ENCODE peak calls at places on chromosomes 5 and 9, in six cellular contexts. One of them, this sample, is unnamed.

GRCh38 chr9:7094576-7094975 is 336.8 kb downstream of the KDM4C start:
- DNase-seq in MM.1S: no peak
- DNase-seq in H9: no peak
- DNase-seq in IMR-90: no peak
- DNase-seq in endothelial cell: no peak
- DNase-seq in cardiac fibroblast: no peak
- DNase-seq in this sample: no peak

GRCh38 chr5:100900142-100900795 is 2.8 kb downstream of the ST8SIA4 start:
- DNase-seq in MM.1S: peak
- DNase-seq in endothelial cell: peak
- DNase-seq in H9: peak
- DNase-seq in cardiac fibroblast: peak
- DNase-seq in IMR-90: no peak
- DNase-seq in this sample: peak

GRCh38 chr5:146744358-146744757 is 134.2 kb downstream of the PPP2R2B start:
- DNase-seq in MM.1S: no peak
- DNase-seq in cardiac fibroblast: peak
- DNase-seq in H9: no peak
- DNase-seq in IMR-90: peak
- DNase-seq in endothelial cell: peak
- DNase-seq in this sample: no peak

GRCh38 chr5:82340799-82341198 is 62.6 kb upstream of the RPS23 start:
- DNase-seq in IMR-90: no peak
- DNase-seq in cardiac fibroblast: no peak
- DNase-seq in endothelial cell: no peak
- DNase-seq in MM.1S: no peak
- DNase-seq in H9: no peak
- DNase-seq in this sample: no peak

GRCh38 chr9:134326754-134327526 is 685 bp downstream of the RXRA start:
- DNase-seq in endothelial cell: peak
- DNase-seq in IMR-90: peak
- DNase-seq in MM.1S: peak
- DNase-seq in cardiac fibroblast: peak
- DNase-seq in H9: no peak
- DNase-seq in this sample: peak

GRCh38 chr5:134649163-134649916 is 755 bp downstream of the SEC24A start:
- DNase-seq in MM.1S: peak
- DNase-seq in endothelial cell: no peak
- DNase-seq in IMR-90: peak
- DNase-seq in cardiac fibroblast: peak
- DNase-seq in H9: no peak
- DNase-seq in this sample: no peak

GRCh38 chr5:178455480-178455835 is 134.7 kb downstream of the COL23A1 start:
- DNase-seq in cardiac fibroblast: no peak
- DNase-seq in IMR-90: no peak
- DNase-seq in MM.1S: no peak
- DNase-seq in H9: peak
- DNase-seq in endothelial cell: no peak
- DNase-seq in this sample: no peak

GRCh38 chr5:96752341-96753016 is 55.3 kb downstream of the ERAP1 start:
- DNase-seq in IMR-90: peak
- DNase-seq in endothelial cell: peak
- DNase-seq in cardiac fibroblast: peak
- DNase-seq in MM.1S: peak
- DNase-seq in H9: no peak
- DNase-seq in this sample: peak

GRCh38 chr5:10034008-10034407 is 215.7 kb downstream of the ATPSCKMT start:
- DNase-seq in cardiac fibroblast: peak
- DNase-seq in endothelial cell: no peak
- DNase-seq in IMR-90: no peak
- DNase-seq in H9: no peak
- DNase-seq in MM.1S: no peak
- DNase-seq in this sample: no peak

GRCh38 chr5:115586525-115587146 is 15.6 kb downstream of the TICAM2 start:
- DNase-seq in cardiac fibroblast: peak
- DNase-seq in H9: no peak
- DNase-seq in IMR-90: peak
- DNase-seq in MM.1S: peak
- DNase-seq in endothelial cell: no peak
- DNase-seq in this sample: peak

GRCh38 chr9:107740088-107740980 is 250.8 kb upstream of the KLF4 start:
- DNase-seq in cardiac fibroblast: no peak
- DNase-seq in H9: no peak
- DNase-seq in MM.1S: no peak
- DNase-seq in endothelial cell: no peak
- DNase-seq in IMR-90: no peak
- DNase-seq in this sample: no peak

GRCh38 chr9:116288658-116289057 is 135.1 kb downstream of the PAPPA start:
- DNase-seq in MM.1S: no peak
- DNase-seq in endothelial cell: no peak
- DNase-seq in cardiac fibroblast: peak
- DNase-seq in IMR-90: peak
- DNase-seq in H9: no peak
- DNase-seq in this sample: no peak

GRCh38 chr5:114561415-114561814 is 199.5 kb downstream of the KCNN2 start:
- DNase-seq in endothelial cell: no peak
- DNase-seq in MM.1S: no peak
- DNase-seq in IMR-90: no peak
- DNase-seq in H9: no peak
- DNase-seq in cardiac fibroblast: no peak
- DNase-seq in this sample: no peak

GRCh38 chr9:4339783-4340335 is 40.0 kb upstream of the GLIS3 start:
- DNase-seq in MM.1S: no peak
- DNase-seq in H9: no peak
- DNase-seq in cardiac fibroblast: peak
- DNase-seq in IMR-90: peak
- DNase-seq in endothelial cell: no peak
- DNase-seq in this sample: peak

GRCh38 chr5:124745367-124746251 is 830 bp downstream of the ZNF608 start:
- DNase-seq in H9: no peak
- DNase-seq in MM.1S: no peak
- DNase-seq in endothelial cell: no peak
- DNase-seq in IMR-90: peak
- DNase-seq in cardiac fibroblast: peak
- DNase-seq in this sample: no peak

GRCh38 chr5:110896901-110897300 is 158.1 kb downstream of the SLC25A46 start:
- DNase-seq in H9: no peak
- DNase-seq in IMR-90: peak
- DNase-seq in MM.1S: no peak
- DNase-seq in endothelial cell: no peak
- DNase-seq in cardiac fibroblast: peak
- DNase-seq in this sample: no peak

GRCh38 chr5:32854473-32854872 is 143.4 kb downstream of the NPR3 start:
- DNase-seq in MM.1S: no peak
- DNase-seq in endothelial cell: no peak
- DNase-seq in cardiac fibroblast: no peak
- DNase-seq in IMR-90: no peak
- DNase-seq in H9: no peak
- DNase-seq in this sample: no peak

GRCh38 chr5:99025298-99026045 is 96.7 kb upstream of the CHD1 start:
- DNase-seq in IMR-90: no peak
- DNase-seq in H9: no peak
- DNase-seq in endothelial cell: no peak
- DNase-seq in cardiac fibroblast: peak
- DNase-seq in MM.1S: no peak
- DNase-seq in this sample: no peak

GRCh38 chr5:115490601-115491000 is 54.0 kb downstream of the FEM1C start:
- DNase-seq in cardiac fibroblast: no peak
- DNase-seq in endothelial cell: no peak
- DNase-seq in H9: no peak
- DNase-seq in IMR-90: no peak
- DNase-seq in MM.1S: no peak
- DNase-seq in this sample: no peak

GRCh38 chr9:88949425-88949824 is 41.8 kb upstream of the S1PR3 start:
- DNase-seq in endothelial cell: no peak
- DNase-seq in IMR-90: peak
- DNase-seq in MM.1S: no peak
- DNase-seq in cardiac fibroblast: peak
- DNase-seq in H9: no peak
- DNase-seq in this sample: no peak

GRCh38 chr9:127518091-127518856 is 67.0 kb downstream of the LRSAM1 start:
- DNase-seq in cardiac fibroblast: no peak
- DNase-seq in H9: no peak
- DNase-seq in MM.1S: no peak
- DNase-seq in endothelial cell: no peak
- DNase-seq in IMR-90: no peak
- DNase-seq in this sample: no peak

GRCh38 chr9:136333045-136333444 is 5.7 kb downstream of the GPSM1 start:
- DNase-seq in cardiac fibroblast: no peak
- DNase-seq in endothelial cell: no peak
- DNase-seq in H9: no peak
- DNase-seq in IMR-90: no peak
- DNase-seq in MM.1S: no peak
- DNase-seq in this sample: no peak

GRCh38 chr5:140358738-140359310 is 1.2 kb upstream of the SLC4A9 start:
- DNase-seq in cardiac fibroblast: peak
- DNase-seq in MM.1S: no peak
- DNase-seq in endothelial cell: peak
- DNase-seq in H9: peak
- DNase-seq in IMR-90: peak
- DNase-seq in this sample: no peak

GRCh38 chr5:137753227-137753985 is 757 bp downstream of the HNRNPA0 start:
- DNase-seq in MM.1S: peak
- DNase-seq in IMR-90: no peak
- DNase-seq in cardiac fibroblast: no peak
- DNase-seq in H9: no peak
- DNase-seq in endothelial cell: peak
- DNase-seq in this sample: peak

GRCh38 chr9:4080889-4081548 is 218.8 kb downstream of the GLIS3 start:
- DNase-seq in endothelial cell: peak
- DNase-seq in cardiac fibroblast: no peak
- DNase-seq in IMR-90: peak
- DNase-seq in H9: peak
- DNase-seq in MM.1S: no peak
- DNase-seq in this sample: no peak

GRCh38 chr5:158810615-158811014 is 289.1 kb downstream of the EBF1 start:
- DNase-seq in MM.1S: no peak
- DNase-seq in IMR-90: no peak
- DNase-seq in endothelial cell: no peak
- DNase-seq in H9: no peak
- DNase-seq in cardiac fibroblast: no peak
- DNase-seq in this sample: no peak

GRCh38 chr5:103211858-103212500 is 46.6 kb upstream of the MACIR start:
- DNase-seq in MM.1S: peak
- DNase-seq in cardiac fibroblast: peak
- DNase-seq in H9: no peak
- DNase-seq in IMR-90: no peak
- DNase-seq in endothelial cell: no peak
- DNase-seq in this sample: peak

DNA sequence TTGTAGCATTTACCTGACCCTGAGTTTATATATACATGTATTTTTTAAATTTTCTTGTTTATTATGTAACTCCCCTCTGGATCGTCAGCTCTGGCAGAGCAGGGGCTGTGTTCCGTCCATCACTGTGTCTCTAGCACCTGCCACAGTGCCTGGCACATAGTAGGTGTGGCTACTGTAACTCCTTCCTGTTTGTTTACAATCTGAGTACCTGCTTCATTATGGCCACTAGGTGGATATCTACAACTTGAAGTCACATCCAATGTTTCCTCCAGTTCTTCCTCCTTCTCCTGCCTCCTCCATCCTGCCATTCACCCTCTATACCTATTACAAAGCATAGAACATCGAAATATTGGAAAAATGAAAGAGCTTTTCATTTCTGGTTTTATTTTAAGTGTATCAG is 14.2 kb upstream of the PPP1R2B start:
- DNase-seq in H9: peak
- DNase-seq in endothelial cell: no peak
- DNase-seq in IMR-90: no peak
- DNase-seq in cardiac fibroblast: no peak
- DNase-seq in MM.1S: peak
- DNase-seq in this sample: peak
- TF ChIP-seq CTCF in H9: peak
- TF ChIP-seq CTCF in endothelial cell: peak
- TF ChIP-seq CTCF in IMR-90: no peak
- TF ChIP-seq CTCF in cardiac fibroblast: no peak
- TF ChIP-seq CTCF in MM.1S: peak
- TF ChIP-seq CTCF in this sample: no peak

DNA sequence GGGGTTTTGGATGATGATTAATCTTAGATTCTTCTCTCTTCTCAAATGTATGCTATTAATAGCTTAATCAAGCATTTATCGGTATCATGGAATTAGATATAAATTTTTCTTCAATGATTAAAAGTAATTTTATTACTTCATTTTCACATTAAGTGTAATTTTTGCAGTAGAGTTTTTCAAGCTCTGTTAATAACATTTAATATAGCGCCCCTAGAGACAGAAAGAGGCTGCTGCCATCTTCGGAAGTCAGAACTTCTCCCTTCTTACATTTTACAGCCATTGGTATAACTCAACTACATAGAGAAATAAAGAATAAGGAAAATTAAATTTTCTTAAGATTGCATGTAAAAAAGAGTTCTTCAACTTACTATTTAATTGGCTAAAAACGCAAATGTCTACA is 540.3 kb downstream of the GABRG2 start:
- DNase-seq in cardiac fibroblast: peak
- DNase-seq in H9: no peak
- DNase-seq in IMR-90: no peak
- DNase-seq in endothelial cell: no peak
- DNase-seq in MM.1S: no peak
- DNase-seq in this sample: no peak
- TF ChIP-seq CTCF in cardiac fibroblast: no peak
- TF ChIP-seq CTCF in H9: peak
- TF ChIP-seq CTCF in IMR-90: no peak
- TF ChIP-seq CTCF in endothelial cell: peak
- TF ChIP-seq CTCF in MM.1S: peak
- TF ChIP-seq CTCF in this sample: no peak

GRCh38 chr9:14846871-14847311 is 63.3 kb downstream of the FREM1 start:
- DNase-seq in cardiac fibroblast: peak
- DNase-seq in IMR-90: peak
- DNase-seq in MM.1S: peak
- DNase-seq in H9: peak
- DNase-seq in endothelial cell: peak
- DNase-seq in this sample: peak
- TF ChIP-seq CTCF in cardiac fibroblast: peak
- TF ChIP-seq CTCF in IMR-90: peak
- TF ChIP-seq CTCF in MM.1S: peak
- TF ChIP-seq CTCF in H9: peak
- TF ChIP-seq CTCF in endothelial cell: peak
- TF ChIP-seq CTCF in this sample: peak

DNA sequence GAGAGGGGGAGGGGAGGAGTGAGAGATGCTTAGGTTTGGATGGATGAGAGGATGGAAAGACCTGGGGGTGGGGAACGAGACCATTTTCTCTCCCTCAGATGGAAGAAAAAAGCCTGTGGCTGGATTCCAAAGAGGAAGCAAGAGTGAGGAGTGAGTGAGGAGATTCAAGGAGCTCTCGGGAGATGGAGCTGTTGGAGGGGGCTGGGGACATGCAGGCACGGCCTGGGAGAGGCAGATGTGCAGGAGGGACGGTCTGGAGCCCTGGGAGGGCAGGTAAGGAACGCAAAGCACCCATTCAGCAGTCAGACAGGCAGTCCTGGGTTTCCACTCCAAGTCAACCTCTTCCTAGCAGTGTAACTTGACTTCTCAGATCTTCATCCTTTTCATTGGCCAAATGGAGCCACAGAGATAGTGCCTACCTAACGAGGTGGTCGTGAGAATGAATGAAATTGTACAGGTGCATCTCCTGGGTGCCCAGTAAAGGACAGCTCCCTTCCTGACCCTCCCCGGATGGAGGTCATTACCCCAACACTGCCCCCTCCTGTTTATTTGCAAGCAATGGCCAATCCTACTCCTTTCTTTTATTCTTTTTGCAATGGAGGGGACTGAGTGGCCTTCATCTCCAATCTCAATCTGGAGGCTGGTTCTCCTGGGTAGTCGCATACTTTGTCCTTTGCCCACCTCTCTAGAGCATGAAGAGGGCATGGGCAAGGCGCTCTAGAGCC is 52.2 kb downstream of the PCDH1 start:
- DNase-seq in cardiac fibroblast: peak
- DNase-seq in H9: peak
- DNase-seq in MM.1S: peak
- DNase-seq in IMR-90: no peak
- DNase-seq in endothelial cell: no peak
- DNase-seq in this sample: peak
- TF ChIP-seq CTCF in cardiac fibroblast: no peak
- TF ChIP-seq CTCF in H9: peak
- TF ChIP-seq CTCF in MM.1S: peak
- TF ChIP-seq CTCF in IMR-90: peak
- TF ChIP-seq CTCF in endothelial cell: no peak
- TF ChIP-seq CTCF in this sample: peak

This sample was measured in GM20000.